ENCODE peak calls at places on chromosomes 5 and 9, in ten cellular contexts. Y is IMR-90, A is dorsolateral prefrontal cortex, Z is ascending aorta, U is tibial artery, D is neural progenitor cell, K is H1, O is hepatocyte, Q is OCI-LY7, G is PC-9. L is an unnamed sample.

GRCh38 chr5:95861221-95861857 is 38.8 kb upstream of the GLRX start:
- DNase-seq in Y (peak; percentile 100), A (no peak), Z (peak; percentile 94), U (peak; percentile 93), D (no peak), K (no peak), O (peak; percentile 76), Q (peak; percentile 20), G (peak; percentile 96), L (peak; percentile 69)

GRCh38 chr9:120377268-120378150 is 202.5 kb downstream of the CDK5RAP2 start:
- DNase-seq in Y (peak; percentile 88), A (no peak), Z (peak; percentile 37), U (no peak), D (no peak), K (no peak), O (no peak), Q (no peak), G (no peak), L (no peak)

GRCh38 chr9:100602302-100602930 is 24.5 kb downstream of the CAVIN4 start:
- DNase-seq in Y (peak; percentile 54), A (no peak), Z (no peak), U (no peak), D (peak; percentile 78), K (no peak), O (peak; percentile 74), Q (peak; percentile 44), G (peak; percentile 56), L (no peak)

GRCh38 chr9:113138760-113139159 is 12.0 kb upstream of the SLC31A2 start:
- DNase-seq in Y (no peak), A (no peak), Z (no peak), U (no peak), D (no peak), K (no peak), O (no peak), Q (no peak), G (no peak), L (no peak)

GRCh38 chr5:2602451-2603045 is 148.9 kb downstream of the IRX2 start:
- DNase-seq in Y (no peak), A (no peak), Z (no peak), U (no peak), D (no peak), K (no peak), O (no peak), Q (no peak), G (no peak), L (no peak)

GRCh38 chr5:115816226-115817042 is at the start of gene CDO1:
- DNase-seq in Y (peak; percentile 59), A (peak; percentile 90), Z (peak; percentile 78), U (peak; percentile 74), D (peak; percentile 80), K (peak; percentile 41), O (peak; percentile 69), Q (no peak), G (no peak), L (no peak)

GRCh38 chr9:134275379-134275778 is 50.9 kb upstream of the RXRA start:
- DNase-seq in Y (no peak), A (no peak), Z (no peak), U (no peak), D (peak; percentile 43), K (peak; percentile 9), O (no peak), Q (peak; percentile 24), G (no peak), L (no peak)

GRCh38 chr5:142486581-142486980 is 161.8 kb upstream of the SPRY4 start:
- DNase-seq in Y (peak; percentile 86), A (no peak), Z (no peak), U (no peak), D (no peak), K (no peak), O (no peak), Q (no peak), G (peak; percentile 64), L (peak; percentile 31)

GRCh38 chr5:171813813-171814212 is 28.2 kb downstream of the SMIM23 start:
- DNase-seq in Y (no peak), A (no peak), Z (no peak), U (no peak), D (no peak), K (no peak), O (no peak), Q (no peak), G (no peak), L (no peak)

GRCh38 chr5:161400583-161400982 is 145.9 kb downstream of the GABRB2 start:
- DNase-seq in Y (no peak), A (no peak), Z (no peak), U (no peak), D (no peak), K (no peak), O (no peak), Q (no peak), G (no peak), L (no peak)

DNA sequence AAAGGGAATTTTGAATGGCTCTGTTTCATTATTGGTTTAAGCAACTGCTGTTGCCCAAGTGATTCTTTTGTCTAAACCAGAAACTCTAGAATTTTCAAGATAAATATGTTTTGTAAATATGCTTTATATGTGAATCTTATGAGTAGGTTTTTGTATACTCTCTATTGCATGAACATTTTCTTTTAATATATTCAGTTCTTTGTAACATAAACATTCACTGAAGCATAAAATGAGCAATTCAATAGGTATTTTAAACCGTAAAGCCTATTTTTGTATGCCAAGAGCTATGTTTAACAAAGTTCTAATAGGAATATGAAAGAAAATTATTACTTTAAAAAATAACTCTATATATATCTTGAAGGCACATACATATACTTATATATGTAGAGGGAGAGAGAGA is 293.1 kb downstream of the PSAT1 start:
- DNase-seq in Y (peak; percentile 68), A (no peak), Z (no peak), U (no peak), D (no peak), K (no peak), O (no peak), Q (no peak), G (no peak), L (no peak)
- H3K27ac ChIP-seq in Y (no peak overlapping the region), A (no peak overlapping the region), Z (no peak overlapping the region), U (no peak overlapping the region), D (no peak overlapping the region), K (no peak overlapping the region), O (no peak overlapping the region), Q (no peak overlapping the region), G (no peak overlapping the region), L (no peak overlapping the region)

DNA sequence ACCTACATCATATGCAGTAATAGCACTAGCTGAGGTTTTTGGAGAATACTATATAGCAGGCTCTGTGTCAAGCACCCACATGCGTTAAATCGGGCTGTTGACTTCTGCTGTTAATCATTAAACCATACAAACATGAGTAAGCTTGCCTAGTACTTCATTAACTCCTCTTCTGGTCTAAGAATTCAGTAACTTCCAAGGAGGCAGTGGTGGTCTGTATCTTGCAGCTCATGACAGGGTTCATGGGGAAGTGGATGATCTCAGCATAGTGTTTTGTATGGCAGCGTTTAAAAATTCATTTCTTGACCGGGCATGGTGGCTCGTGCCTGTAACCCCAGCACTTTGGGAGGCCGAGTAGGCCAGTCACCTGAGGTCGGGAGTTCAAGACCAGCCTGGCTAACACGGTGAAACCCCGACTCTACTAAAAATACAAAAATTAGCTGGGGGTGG is at the start of gene HAVCR1:
- DNase-seq in Y (no peak), A (no peak), Z (no peak), U (no peak), D (no peak), K (no peak), O (peak; percentile 43), Q (no peak), G (no peak), L (no peak)
- H3K27ac ChIP-seq in Y (no peak within 1 kb of the TSS), A (no peak within 1 kb of the TSS), Z (no peak within 1 kb of the TSS), U (no peak within 1 kb of the TSS), D (no peak within 1 kb of the TSS), K (no peak within 1 kb of the TSS), O (peak within 1 kb of the TSS; percentile 80), Q (no peak within 1 kb of the TSS), G (no peak within 1 kb of the TSS), L (no peak within 1 kb of the TSS)

DNA sequence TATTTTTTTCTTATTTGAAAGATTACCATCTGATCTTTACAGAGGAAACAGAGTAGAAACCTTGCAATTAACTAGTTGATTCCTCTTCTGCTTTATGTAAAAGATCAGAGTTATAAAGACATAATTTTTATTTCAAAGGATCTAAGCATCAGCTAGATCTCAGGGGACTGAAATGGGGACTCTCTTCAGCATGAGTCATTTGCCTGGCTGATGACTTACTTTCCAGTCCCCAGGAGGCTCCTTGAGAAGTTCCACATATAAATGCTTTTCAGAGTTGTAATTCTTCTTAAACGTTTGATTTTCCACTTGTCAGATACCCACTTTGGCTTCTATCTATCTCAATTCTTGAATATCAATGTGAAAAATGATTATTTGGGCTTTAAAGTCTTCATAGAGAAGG is 389.4 kb downstream of the RAB3C start:
- DNase-seq in Y (peak; percentile 3), A (no peak), Z (no peak), U (no peak), D (no peak), K (no peak), O (no peak), Q (no peak), G (no peak), L (no peak)
- H3K27ac ChIP-seq in Y (no peak overlapping the region), A (no peak overlapping the region), Z (no peak overlapping the region), U (peak overlapping the region; percentile 4), D (no peak overlapping the region), K (no peak overlapping the region), O (no peak overlapping the region), Q (no peak overlapping the region), G (no peak overlapping the region), L (no peak overlapping the region)

DNA sequence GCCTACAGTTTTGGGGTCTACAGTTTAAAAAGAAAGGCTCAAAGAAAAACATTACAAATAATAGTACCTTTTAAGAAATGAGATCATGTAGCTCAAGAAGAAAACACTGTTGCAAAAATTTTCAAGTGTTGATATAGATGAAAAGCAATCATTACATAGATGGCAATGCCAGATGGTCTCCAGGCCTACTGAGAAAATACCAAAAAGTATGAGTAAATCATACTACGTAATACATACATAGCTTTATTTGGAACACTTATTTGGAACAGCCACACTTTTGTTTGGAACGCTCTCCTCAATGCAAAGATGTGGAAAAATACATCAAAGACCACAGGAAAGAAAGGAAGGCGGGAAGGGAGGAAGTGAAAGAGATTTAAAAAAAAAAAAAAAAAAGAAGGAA is 44.1 kb downstream of the MARCHF11 start:
- DNase-seq in Y (no peak), A (no peak), Z (no peak), U (no peak), D (no peak), K (no peak), O (no peak), Q (no peak), G (no peak), L (no peak)
- H3K27ac ChIP-seq in Y (no peak overlapping the region), A (no peak overlapping the region), Z (no peak overlapping the region), U (no peak overlapping the region), D (no peak overlapping the region), K (no peak overlapping the region), O (no peak overlapping the region), Q (no peak overlapping the region), G (no peak overlapping the region), L (no peak overlapping the region)

DNA sequence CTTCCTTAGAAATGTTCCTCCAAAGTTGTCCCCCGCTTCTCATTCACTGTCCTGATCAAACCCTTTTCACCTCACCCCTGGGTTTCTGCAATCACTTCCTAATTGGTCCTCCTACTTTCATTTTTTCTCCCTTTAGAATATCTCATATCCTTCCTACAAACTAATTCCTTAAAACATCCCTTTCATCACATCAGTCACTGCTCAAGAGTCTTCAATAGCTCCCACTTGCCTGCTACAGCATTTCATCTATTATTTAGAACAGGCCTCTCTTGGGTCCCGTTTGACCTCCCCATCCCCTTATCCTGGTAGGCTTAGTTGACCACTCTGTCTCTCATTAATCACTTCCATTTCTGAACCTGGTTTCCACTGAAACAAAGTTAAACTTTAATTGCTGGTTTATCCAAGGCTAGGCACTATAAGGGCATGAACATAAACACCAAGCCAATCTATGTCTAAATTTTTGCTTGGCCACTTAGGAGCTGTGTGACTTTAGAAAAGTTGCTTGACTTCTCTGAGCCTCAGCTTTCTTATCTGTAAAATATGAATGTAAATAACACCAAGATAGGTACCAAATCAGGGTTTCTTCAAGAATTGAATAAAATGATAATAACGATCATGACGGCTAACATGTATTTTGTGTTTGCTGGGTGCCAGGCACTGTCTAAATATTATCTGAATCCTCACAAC is 202.1 kb upstream of the WWC1 start:
- DNase-seq in Y (no peak), A (no peak), Z (no peak), U (no peak), D (no peak), K (no peak), O (no peak), Q (no peak), G (no peak), L (no peak)
- H3K27ac ChIP-seq in Y (no peak overlapping the region), A (no peak overlapping the region), Z (no peak overlapping the region), U (no peak overlapping the region), D (no peak overlapping the region), K (no peak overlapping the region), O (no peak overlapping the region), Q (no peak overlapping the region), G (no peak overlapping the region), L (no peak overlapping the region)

L was measured in epithelial cell of prostate.